ENCODE peak calls at places on chromosomes 12 and 14, in nine cellular contexts. One of them, this sample, is unnamed.
A peak's percentile ranks its signal among the peaks of the same experiment; 100 is the strongest.

GRCh38 chr12:58314610-58315009 is 373.2 kb downstream of the ATP23 start:
- DNase-seq in endothelial cell of umbilical vein: peak; percentile 41
- DNase-seq in HCEC 1CT: peak; percentile 89
- DNase-seq in kidney glomerular epithelial cell: no peak
- DNase-seq in MV-4-11: no peak
- DNase-seq in Right ventricle myocardium superior: no peak
- DNase-seq in WTC11: no peak
- DNase-seq in AG08395: peak; percentile 25
- DNase-seq in naive thymus-derived CD8-positive, alpha-beta T cell: no peak
- DNase-seq in this sample: no peak

GRCh38 chr14:103144085-103144484 is 20.8 kb downstream of the TNFAIP2 start:
- DNase-seq in WTC11: no peak
- DNase-seq in AG08395: peak; percentile 50
- DNase-seq in endothelial cell of umbilical vein: no peak
- DNase-seq in kidney glomerular epithelial cell: peak; percentile 38
- DNase-seq in HCEC 1CT: peak; percentile 84
- DNase-seq in naive thymus-derived CD8-positive, alpha-beta T cell: peak; percentile 9
- DNase-seq in Right ventricle myocardium superior: no peak
- DNase-seq in MV-4-11: no peak
- DNase-seq in this sample: peak; percentile 49

GRCh38 chr14:90804292-90804671 is 11.9 kb downstream of the TTC7B start:
- DNase-seq in WTC11: no peak
- DNase-seq in MV-4-11: no peak
- DNase-seq in AG08395: no peak
- DNase-seq in Right ventricle myocardium superior: no peak
- DNase-seq in kidney glomerular epithelial cell: no peak
- DNase-seq in naive thymus-derived CD8-positive, alpha-beta T cell: no peak
- DNase-seq in HCEC 1CT: no peak
- DNase-seq in endothelial cell of umbilical vein: no peak
- DNase-seq in this sample: no peak

GRCh38 chr14:23430733-23431105 is 4.7 kb downstream of the MYH7 start:
- DNase-seq in WTC11: no peak
- DNase-seq in naive thymus-derived CD8-positive, alpha-beta T cell: no peak
- DNase-seq in MV-4-11: no peak
- DNase-seq in Right ventricle myocardium superior: no peak
- DNase-seq in endothelial cell of umbilical vein: no peak
- DNase-seq in kidney glomerular epithelial cell: peak; percentile 12
- DNase-seq in HCEC 1CT: no peak
- DNase-seq in AG08395: peak; percentile 71
- DNase-seq in this sample: peak; percentile 7

GRCh38 chr14:34052658-34053014 is 101.8 kb upstream of the EGLN3 start:
- DNase-seq in Right ventricle myocardium superior: no peak
- DNase-seq in MV-4-11: peak; percentile 26
- DNase-seq in kidney glomerular epithelial cell: no peak
- DNase-seq in endothelial cell of umbilical vein: no peak
- DNase-seq in WTC11: no peak
- DNase-seq in HCEC 1CT: no peak
- DNase-seq in AG08395: peak; percentile 44
- DNase-seq in naive thymus-derived CD8-positive, alpha-beta T cell: no peak
- DNase-seq in this sample: peak; percentile 71

GRCh38 chr14:69685716-69686115 is 74.3 kb downstream of the SUSD6 start:
- DNase-seq in WTC11: no peak
- DNase-seq in endothelial cell of umbilical vein: no peak
- DNase-seq in MV-4-11: no peak
- DNase-seq in kidney glomerular epithelial cell: no peak
- DNase-seq in naive thymus-derived CD8-positive, alpha-beta T cell: no peak
- DNase-seq in Right ventricle myocardium superior: peak; percentile 84
- DNase-seq in HCEC 1CT: peak; percentile 18
- DNase-seq in AG08395: peak; percentile 56
- DNase-seq in this sample: peak; percentile 27

GRCh38 chr12:89353188-89353822 is 1.0 kb upstream of the DUSP6 start:
- DNase-seq in WTC11: peak; percentile 82
- DNase-seq in endothelial cell of umbilical vein: peak; percentile 81
- DNase-seq in AG08395: peak; percentile 73
- DNase-seq in naive thymus-derived CD8-positive, alpha-beta T cell: peak; percentile 65
- DNase-seq in kidney glomerular epithelial cell: peak; percentile 86
- DNase-seq in HCEC 1CT: peak; percentile 55
- DNase-seq in Right ventricle myocardium superior: peak; percentile 85
- DNase-seq in MV-4-11: peak; percentile 28
- DNase-seq in this sample: peak; percentile 94

GRCh38 chr12:22627351-22627750 is 2.4 kb downstream of the ETNK1 start:
- DNase-seq in AG08395: no peak
- DNase-seq in kidney glomerular epithelial cell: no peak
- DNase-seq in WTC11: no peak
- DNase-seq in Right ventricle myocardium superior: no peak
- DNase-seq in HCEC 1CT: no peak
- DNase-seq in endothelial cell of umbilical vein: peak; percentile 37
- DNase-seq in naive thymus-derived CD8-positive, alpha-beta T cell: no peak
- DNase-seq in MV-4-11: no peak
- DNase-seq in this sample: no peak

GRCh38 chr12:42422785-42423184 is 96.8 kb downstream of the PPHLN1 start:
- DNase-seq in WTC11: no peak
- DNase-seq in endothelial cell of umbilical vein: no peak
- DNase-seq in HCEC 1CT: no peak
- DNase-seq in AG08395: no peak
- DNase-seq in kidney glomerular epithelial cell: no peak
- DNase-seq in MV-4-11: no peak
- DNase-seq in naive thymus-derived CD8-positive, alpha-beta T cell: no peak
- DNase-seq in Right ventricle myocardium superior: no peak
- DNase-seq in this sample: no peak

GRCh38 chr14:72736348-72736747 is 157.6 kb downstream of the DPF3 start:
- DNase-seq in WTC11: no peak
- DNase-seq in kidney glomerular epithelial cell: no peak
- DNase-seq in endothelial cell of umbilical vein: no peak
- DNase-seq in AG08395: peak; percentile 79
- DNase-seq in HCEC 1CT: peak; percentile 6
- DNase-seq in naive thymus-derived CD8-positive, alpha-beta T cell: no peak
- DNase-seq in MV-4-11: no peak
- DNase-seq in Right ventricle myocardium superior: no peak
- DNase-seq in this sample: no peak

GRCh38 chr14:26960049-26960688 is 362.3 kb upstream of the NOVA1 start:
- DNase-seq in AG08395: no peak
- DNase-seq in HCEC 1CT: no peak
- DNase-seq in MV-4-11: no peak
- DNase-seq in WTC11: no peak
- DNase-seq in endothelial cell of umbilical vein: no peak
- DNase-seq in Right ventricle myocardium superior: no peak
- DNase-seq in naive thymus-derived CD8-positive, alpha-beta T cell: no peak
- DNase-seq in kidney glomerular epithelial cell: no peak
- DNase-seq in this sample: no peak

GRCh38 chr12:126518596-126519200 is 1453.5 kb downstream of the AACS start:
- DNase-seq in WTC11: no peak
- DNase-seq in AG08395: no peak
- DNase-seq in kidney glomerular epithelial cell: no peak
- DNase-seq in Right ventricle myocardium superior: no peak
- DNase-seq in MV-4-11: no peak
- DNase-seq in naive thymus-derived CD8-positive, alpha-beta T cell: no peak
- DNase-seq in endothelial cell of umbilical vein: no peak
- DNase-seq in HCEC 1CT: no peak
- DNase-seq in this sample: no peak

GRCh38 chr12:64566122-64566521 is 44.2 kb upstream of the RASSF3 start:
- DNase-seq in HCEC 1CT: no peak
- DNase-seq in MV-4-11: no peak
- DNase-seq in kidney glomerular epithelial cell: no peak
- DNase-seq in endothelial cell of umbilical vein: no peak
- DNase-seq in naive thymus-derived CD8-positive, alpha-beta T cell: no peak
- DNase-seq in Right ventricle myocardium superior: no peak
- DNase-seq in AG08395: peak; percentile 44
- DNase-seq in WTC11: no peak
- DNase-seq in this sample: no peak

GRCh38 chr14:69291891-69292586 is 32.1 kb downstream of the GALNT16 start:
- DNase-seq in WTC11: no peak
- DNase-seq in endothelial cell of umbilical vein: no peak
- DNase-seq in naive thymus-derived CD8-positive, alpha-beta T cell: no peak
- DNase-seq in Right ventricle myocardium superior: no peak
- DNase-seq in AG08395: peak; percentile 51
- DNase-seq in kidney glomerular epithelial cell: no peak
- DNase-seq in MV-4-11: no peak
- DNase-seq in HCEC 1CT: no peak
- DNase-seq in this sample: peak; percentile 9

GRCh38 chr14:21136024-21136423 is 19.8 kb downstream of the OR5AU1 start:
- DNase-seq in Right ventricle myocardium superior: no peak
- DNase-seq in naive thymus-derived CD8-positive, alpha-beta T cell: no peak
- DNase-seq in MV-4-11: peak; percentile 3
- DNase-seq in AG08395: peak; percentile 44
- DNase-seq in endothelial cell of umbilical vein: peak; percentile 21
- DNase-seq in WTC11: no peak
- DNase-seq in HCEC 1CT: peak; percentile 20
- DNase-seq in kidney glomerular epithelial cell: no peak
- DNase-seq in this sample: peak; percentile 33

GRCh38 chr12:89709994-89710872 is 1.6 kb upstream of the ATP2B1 start:
- DNase-seq in kidney glomerular epithelial cell: no peak
- DNase-seq in WTC11: peak; percentile 74
- DNase-seq in AG08395: peak; percentile 49
- DNase-seq in HCEC 1CT: peak; percentile 53
- DNase-seq in Right ventricle myocardium superior: peak; percentile 78
- DNase-seq in endothelial cell of umbilical vein: no peak
- DNase-seq in naive thymus-derived CD8-positive, alpha-beta T cell: peak; percentile 72
- DNase-seq in MV-4-11: no peak
- DNase-seq in this sample: no peak

GRCh38 chr12:84919271-84919670 is 6.7 kb upstream of the SLC6A15 start:
- DNase-seq in WTC11: no peak
- DNase-seq in kidney glomerular epithelial cell: no peak
- DNase-seq in MV-4-11: no peak
- DNase-seq in HCEC 1CT: peak; percentile 83
- DNase-seq in AG08395: peak; percentile 29
- DNase-seq in naive thymus-derived CD8-positive, alpha-beta T cell: no peak
- DNase-seq in endothelial cell of umbilical vein: no peak
- DNase-seq in Right ventricle myocardium superior: no peak
- DNase-seq in this sample: no peak

GRCh38 chr12:52579468-52580450 is 6.1 kb upstream of the KRT74 start:
- DNase-seq in MV-4-11: no peak
- DNase-seq in WTC11: no peak
- DNase-seq in Right ventricle myocardium superior: no peak
- DNase-seq in HCEC 1CT: no peak
- DNase-seq in kidney glomerular epithelial cell: peak; percentile 35
- DNase-seq in endothelial cell of umbilical vein: no peak
- DNase-seq in naive thymus-derived CD8-positive, alpha-beta T cell: no peak
- DNase-seq in AG08395: no peak
- DNase-seq in this sample: no peak

GRCh38 chr14:98181768-98182167 is 1090.2 kb downstream of the BCL11B start:
- DNase-seq in MV-4-11: no peak
- DNase-seq in kidney glomerular epithelial cell: no peak
- DNase-seq in naive thymus-derived CD8-positive, alpha-beta T cell: no peak
- DNase-seq in endothelial cell of umbilical vein: no peak
- DNase-seq in HCEC 1CT: no peak
- DNase-seq in Right ventricle myocardium superior: no peak
- DNase-seq in WTC11: no peak
- DNase-seq in AG08395: no peak
- DNase-seq in this sample: no peak

GRCh38 chr14:71411766-71412165 is 504.5 kb downstream of the PCNX1 start:
- DNase-seq in MV-4-11: no peak
- DNase-seq in Right ventricle myocardium superior: no peak
- DNase-seq in WTC11: no peak
- DNase-seq in endothelial cell of umbilical vein: no peak
- DNase-seq in naive thymus-derived CD8-positive, alpha-beta T cell: no peak
- DNase-seq in AG08395: no peak
- DNase-seq in kidney glomerular epithelial cell: no peak
- DNase-seq in HCEC 1CT: no peak
- DNase-seq in this sample: no peak

GRCh38 chr14:57326253-57326652 is 57.5 kb downstream of the AP5M1 start:
- DNase-seq in HCEC 1CT: no peak
- DNase-seq in WTC11: no peak
- DNase-seq in endothelial cell of umbilical vein: no peak
- DNase-seq in AG08395: no peak
- DNase-seq in naive thymus-derived CD8-positive, alpha-beta T cell: no peak
- DNase-seq in MV-4-11: no peak
- DNase-seq in kidney glomerular epithelial cell: no peak
- DNase-seq in Right ventricle myocardium superior: no peak
- DNase-seq in this sample: no peak

GRCh38 chr12:67747869-67748760 is 99.6 kb downstream of the DYRK2 start:
- DNase-seq in WTC11: no peak
- DNase-seq in AG08395: peak; percentile 66
- DNase-seq in endothelial cell of umbilical vein: no peak
- DNase-seq in naive thymus-derived CD8-positive, alpha-beta T cell: no peak
- DNase-seq in HCEC 1CT: peak; percentile 75
- DNase-seq in MV-4-11: no peak
- DNase-seq in kidney glomerular epithelial cell: peak; percentile 14
- DNase-seq in Right ventricle myocardium superior: no peak
- DNase-seq in this sample: peak; percentile 77

GRCh38 chr12:27843714-27844245 is 63.7 kb upstream of the MANSC4 start:
- DNase-seq in kidney glomerular epithelial cell: no peak
- DNase-seq in HCEC 1CT: peak; percentile 56
- DNase-seq in endothelial cell of umbilical vein: no peak
- DNase-seq in WTC11: no peak
- DNase-seq in naive thymus-derived CD8-positive, alpha-beta T cell: no peak
- DNase-seq in AG08395: no peak
- DNase-seq in Right ventricle myocardium superior: no peak
- DNase-seq in MV-4-11: no peak
- DNase-seq in this sample: no peak

GRCh38 chr14:74834682-74835392 is 41.1 kb downstream of the PROX2 start:
- DNase-seq in MV-4-11: no peak
- DNase-seq in WTC11: no peak
- DNase-seq in endothelial cell of umbilical vein: peak; percentile 46
- DNase-seq in AG08395: no peak
- DNase-seq in HCEC 1CT: no peak
- DNase-seq in kidney glomerular epithelial cell: peak; percentile 31
- DNase-seq in naive thymus-derived CD8-positive, alpha-beta T cell: no peak
- DNase-seq in Right ventricle myocardium superior: no peak
- DNase-seq in this sample: peak; percentile 39

GRCh38 chr12:52442600-52443061 is 8.5 kb upstream of the KRT75 start:
- DNase-seq in Right ventricle myocardium superior: no peak
- DNase-seq in HCEC 1CT: peak; percentile 66
- DNase-seq in AG08395: peak; percentile 72
- DNase-seq in endothelial cell of umbilical vein: no peak
- DNase-seq in WTC11: peak; percentile 60
- DNase-seq in MV-4-11: no peak
- DNase-seq in naive thymus-derived CD8-positive, alpha-beta T cell: no peak
- DNase-seq in kidney glomerular epithelial cell: peak; percentile 96
- DNase-seq in this sample: peak; percentile 86

GRCh38 chr12:49043856-49044258 is 16.7 kb downstream of the KMT2D start:
- DNase-seq in endothelial cell of umbilical vein: peak; percentile 39
- DNase-seq in AG08395: peak; percentile 69
- DNase-seq in naive thymus-derived CD8-positive, alpha-beta T cell: peak; percentile 90
- DNase-seq in MV-4-11: peak; percentile 60
- DNase-seq in WTC11: peak; percentile 91
- DNase-seq in HCEC 1CT: peak; percentile 27
- DNase-seq in Right ventricle myocardium superior: peak; percentile 80
- DNase-seq in kidney glomerular epithelial cell: peak; percentile 12
- DNase-seq in this sample: peak; percentile 52

GRCh38 chr12:3199551-3200031 is 122.4 kb downstream of the TSPAN9 start:
- DNase-seq in Right ventricle myocardium superior: no peak
- DNase-seq in endothelial cell of umbilical vein: no peak
- DNase-seq in WTC11: peak; percentile 52
- DNase-seq in HCEC 1CT: no peak
- DNase-seq in kidney glomerular epithelial cell: no peak
- DNase-seq in AG08395: peak; percentile 22
- DNase-seq in MV-4-11: no peak
- DNase-seq in naive thymus-derived CD8-positive, alpha-beta T cell: no peak
- DNase-seq in this sample: no peak

GRCh38 chr12:19997996-19998395 is 370.3 kb upstream of the PDE3A start:
- DNase-seq in naive thymus-derived CD8-positive, alpha-beta T cell: no peak
- DNase-seq in MV-4-11: no peak
- DNase-seq in HCEC 1CT: peak; percentile 18
- DNase-seq in Right ventricle myocardium superior: no peak
- DNase-seq in WTC11: no peak
- DNase-seq in AG08395: no peak
- DNase-seq in kidney glomerular epithelial cell: no peak
- DNase-seq in endothelial cell of umbilical vein: peak; percentile 22
- DNase-seq in this sample: no peak

GRCh38 chr12:58306266-58306995 is 365.1 kb downstream of the ATP23 start:
- DNase-seq in HCEC 1CT: peak; percentile 28
- DNase-seq in naive thymus-derived CD8-positive, alpha-beta T cell: no peak
- DNase-seq in AG08395: no peak
- DNase-seq in endothelial cell of umbilical vein: peak; percentile 59
- DNase-seq in WTC11: no peak
- DNase-seq in MV-4-11: no peak
- DNase-seq in Right ventricle myocardium superior: no peak
- DNase-seq in kidney glomerular epithelial cell: no peak
- DNase-seq in this sample: no peak

GRCh38 chr12:96094201-96094600 is 58.8 kb upstream of the LTA4H start:
- DNase-seq in AG08395: no peak
- DNase-seq in endothelial cell of umbilical vein: peak; percentile 93
- DNase-seq in naive thymus-derived CD8-positive, alpha-beta T cell: no peak
- DNase-seq in MV-4-11: no peak
- DNase-seq in HCEC 1CT: no peak
- DNase-seq in Right ventricle myocardium superior: no peak
- DNase-seq in WTC11: peak; percentile 42
- DNase-seq in kidney glomerular epithelial cell: no peak
- DNase-seq in this sample: no peak

GRCh38 chr12:54140958-54141388 is 47.8 kb downstream of the SMUG1 start:
- DNase-seq in HCEC 1CT: no peak
- DNase-seq in naive thymus-derived CD8-positive, alpha-beta T cell: no peak
- DNase-seq in AG08395: peak; percentile 65
- DNase-seq in Right ventricle myocardium superior: peak; percentile 48
- DNase-seq in endothelial cell of umbilical vein: no peak
- DNase-seq in kidney glomerular epithelial cell: peak; percentile 8
- DNase-seq in WTC11: no peak
- DNase-seq in MV-4-11: no peak
- DNase-seq in this sample: no peak

This sample was measured in ACHN.